ENCODE peak calls at places on chromosomes 3 and 15, in five cellular contexts. O, N, Z, G and R are unnamed samples.

GRCh38 chr15:67895237-67895636 is 55.4 kb upstream of the RNU6-1 start:
- DNase-seq in Z (no peak), O (no peak), G (no peak), N (no peak), R (no peak)

GRCh38 chr3:172512363-172512762 is 10.9 kb downstream of the TNFSF10 start:
- DNase-seq in G (peak), N (peak), O (peak), Z (peak), R (no peak)

GRCh38 chr3:183824761-183825379 is 507 bp downstream of the MAP6D1 start:
- DNase-seq in G (no peak), N (no peak), O (peak), Z (peak), R (no peak)

GRCh38 chr3:193620055-193620454 is 27.0 kb downstream of the OPA1 start:
- DNase-seq in O (no peak), N (no peak), Z (no peak), G (no peak), R (no peak)

GRCh38 chr15:25407950-25408349 is 30.9 kb downstream of the UBE3A start:
- DNase-seq in Z (no peak), G (no peak), O (no peak), N (no peak), R (no peak)

GRCh38 chr3:48747703-48748102 is 30.7 kb upstream of the IP6K2 start:
- DNase-seq in Z (peak), G (no peak), O (no peak), N (no peak), R (no peak)

GRCh38 chr3:159634414-159634813 is 354.2 kb upstream of the IL12A start:
- DNase-seq in N (no peak), G (peak), O (no peak), Z (no peak), R (no peak)

GRCh38 chr3:145776782-145777408 is 384.1 kb downstream of the PLOD2 start:
- DNase-seq in G (peak), N (no peak), Z (peak), O (peak), R (no peak)

GRCh38 chr3:194617827-194618226 is 15.4 kb downstream of the TMEM44 start:
- DNase-seq in O (no peak), N (no peak), G (no peak), Z (peak), R (no peak)

GRCh38 chr15:64892850-64893403 is 18.8 kb upstream of the ANKDD1A start:
- DNase-seq in Z (no peak), G (no peak), N (peak), O (peak), R (no peak)

GRCh38 chr15:38528279-38528678 is 36.3 kb downstream of the RASGRP1 start:
- DNase-seq in G (peak), N (no peak), Z (peak), O (no peak), R (no peak)

GRCh38 chr3:88725440-88725839 is 382.0 kb upstream of the EPHA3 start:
- DNase-seq in N (no peak), Z (no peak), O (no peak), G (no peak), R (no peak)

GRCh38 chr3:187130346-187131066 is 8.8 kb downstream of the RPL39L start:
- DNase-seq in Z (peak), G (peak), N (no peak), O (no peak), R (no peak)

GRCh38 chr3:157824281-157824680 is 281.9 kb downstream of the SHOX2 start:
- DNase-seq in N (no peak), O (no peak), Z (no peak), G (no peak), R (no peak)

GRCh38 chr3:131072845-131073244 is 46.2 kb downstream of the NEK11 start:
- DNase-seq in O (peak), Z (peak), G (peak), N (no peak), R (no peak)

GRCh38 chr15:97036301-97036700 is 705.8 kb downstream of the NR2F2 start:
- DNase-seq in Z (no peak), N (no peak), G (no peak), O (peak), R (no peak)

GRCh38 chr15:36575266-36575665 is 4.2 kb upstream of the CDIN1 start:
- DNase-seq in Z (no peak), N (no peak), O (no peak), G (no peak), R (no peak)

GRCh38 chr3:178618197-178618596 is 82.0 kb downstream of the KCNMB2 start:
- DNase-seq in O (peak), N (no peak), G (no peak), Z (peak), R (no peak)

GRCh38 chr15:56832125-56832524 is 86.3 kb upstream of the TCF12 start:
- DNase-seq in G (no peak), N (no peak), O (no peak), Z (peak), R (no peak)

GRCh38 chr3:10493202-10493589 is 12.2 kb downstream of the ATP2B2 start:
- DNase-seq in O (no peak), G (no peak), N (no peak), Z (no peak), R (no peak)

GRCh38 chr15:40899536-40900207 is 5.4 kb downstream of the VPS18 start:
- DNase-seq in O (no peak), Z (no peak), G (no peak), N (no peak), R (no peak)

GRCh38 chr15:40901053-40901443 is 6.8 kb downstream of the VPS18 start:
- DNase-seq in G (no peak), Z (no peak), N (no peak), O (no peak), R (no peak)

GRCh38 chr15:40900256-40901052 is 6.2 kb downstream of the VPS18 start:
- DNase-seq in N (no peak), O (no peak), G (no peak), Z (no peak), R (no peak)

GRCh38 chr15:40904552-40905201 is 10.4 kb downstream of the VPS18 start:
- DNase-seq in O (no peak), G (no peak), Z (no peak), N (no peak), R (no peak)

DNA sequence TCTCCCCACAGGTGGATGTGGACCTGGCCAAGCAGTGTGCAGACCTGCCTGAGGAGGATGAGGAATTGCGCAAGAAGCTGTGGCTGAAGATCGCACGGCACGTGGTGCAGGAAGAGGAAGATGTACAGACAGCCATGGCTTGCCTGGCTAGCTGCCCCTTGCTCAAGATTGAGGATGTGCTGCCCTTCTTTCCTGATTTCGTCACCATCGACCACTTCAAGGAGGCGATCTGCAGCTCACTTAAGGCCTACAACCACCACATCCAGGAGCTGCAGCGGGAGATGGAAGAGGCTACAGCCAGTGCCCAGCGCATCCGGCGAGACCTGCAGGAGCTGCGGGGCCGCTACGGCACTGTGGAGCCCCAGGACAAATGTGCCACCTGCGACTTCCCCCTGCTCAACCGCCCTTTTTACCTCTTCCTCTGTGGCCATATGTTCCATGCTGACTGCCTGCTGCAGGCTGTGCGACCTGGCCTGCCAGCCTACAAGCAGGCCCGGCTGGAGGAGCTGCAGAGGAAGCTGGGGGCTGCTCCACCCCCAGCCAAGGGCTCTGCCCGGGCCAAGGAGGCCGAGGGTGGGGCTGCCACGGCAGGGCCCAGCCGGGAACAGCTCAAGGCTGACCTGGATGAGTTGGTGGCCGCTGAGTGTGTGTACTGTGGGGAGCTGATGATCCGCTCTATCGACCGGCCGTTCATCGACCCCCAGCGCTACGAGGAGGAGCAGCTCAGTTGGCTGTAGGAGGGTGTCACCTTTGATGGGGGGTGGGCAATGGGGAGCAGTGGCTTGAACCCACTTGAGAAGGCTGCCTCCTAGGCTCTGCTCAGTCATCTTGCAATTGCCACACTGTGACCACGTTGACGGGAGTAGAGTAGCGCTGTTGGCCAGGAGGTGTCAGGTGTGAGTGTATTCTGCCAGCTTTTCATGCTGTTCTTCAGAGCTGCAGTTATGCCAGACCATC is 8.6 kb downstream of the VPS18 start:
- DNase-seq in N (no peak), G (no peak), O (peak), Z (peak), R (no peak)
- TF ChIP-seq CTCF in N (no peak), G (no peak), O (no peak), Z (no peak), R (no peak)

GRCh38 chr3:39541917-39542329 is 74.4 kb downstream of the MOBP start:
- DNase-seq in G (no peak), Z (peak), O (peak), N (no peak), R (no peak)
- TF ChIP-seq CTCF in G (peak), Z (peak), O (peak), N (peak), R (peak)

GRCh38 chr3:31981206-31982181 is at the start of the genes OSBPL10 and ZNF860:
- DNase-seq in Z (peak), N (peak), O (peak), G (peak), R (no peak)

GRCh38 chr3:31980530-31981205 is 394 bp downstream of the OSBPL10 start:
- DNase-seq in Z (peak), G (no peak), O (peak), N (peak), R (no peak)

GRCh38 chr3:31977736-31978135 is 3.3 kb downstream of the OSBPL10 start:
- DNase-seq in Z (no peak), G (no peak), N (no peak), O (no peak), R (no peak)

GRCh38 chr3:31978553-31978952 is 2.5 kb downstream of the OSBPL10 start:
- DNase-seq in G (no peak), N (no peak), O (no peak), Z (no peak), R (no peak)

GRCh38 chr3:31979006-31979697 is 1.9 kb downstream of the OSBPL10 start:
- DNase-seq in N (no peak), O (no peak), Z (no peak), G (no peak), R (no peak)
- TF ChIP-seq CTCF in N (no peak), O (no peak), Z (no peak), G (no peak), R (no peak)

GRCh38 chr15:80452166-80452565 is 48.0 kb downstream of the ARNT2 start:
- DNase-seq in O (no peak), Z (no peak), N (no peak), G (no peak), R (no peak)

GRCh38 chr15:80455668-80456442 is 51.7 kb downstream of the ARNT2 start:
- DNase-seq in N (peak), O (peak), G (peak), Z (peak), R (no peak)

GRCh38 chr15:80449825-80450224 is 45.6 kb downstream of the ARNT2 start:
- DNase-seq in G (no peak), O (no peak), N (no peak), Z (no peak), R (no peak)

GRCh38 chr15:80455051-80455648 is 51.0 kb downstream of the ARNT2 start:
- DNase-seq in Z (peak), O (no peak), N (no peak), G (no peak), R (no peak)

GRCh38 chr15:80450811-80451321 is 46.7 kb downstream of the ARNT2 start:
- DNase-seq in O (no peak), N (no peak), G (no peak), Z (no peak), R (no peak)
- TF ChIP-seq CTCF in O (no peak), N (no peak), G (no peak), Z (no peak), R (no peak)